ENCODE peak calls at places on chromosome 11, in four cellular contexts. W is mammary epithelial cell, I is tibial nerve, P is epithelial cell of proximal tubule. Y is an unnamed sample.
A peak's percentile ranks its signal among the peaks of the same experiment; 100 is the strongest.

GRCh38 chr11:118379497-118379896 is 20.1 kb downstream of the UBE4A start:
- DNase-seq in I (no peak), P (no peak), W (no peak), Y (no peak)

GRCh38 chr11:74577624-74578396 is 14.6 kb upstream of the POLD3 start:
- DNase-seq in W (no peak), I (no peak), P (no peak), Y (no peak)

GRCh38 chr11:17760102-17761029 is 25.8 kb downstream of the KCNC1 start:
- DNase-seq in W (peak; percentile 26), I (no peak), P (peak; percentile 1), Y (no peak)

GRCh38 chr11:126175261-126175885 is 36.1 kb downstream of the RPUSD4 start:
- DNase-seq in P (no peak), W (peak; percentile 28), I (peak; percentile 48), Y (no peak)

GRCh38 chr11:119933164-119933563 is 204.2 kb upstream of the NECTIN1 start:
- DNase-seq in P (no peak), I (no peak), W (no peak), Y (no peak)

GRCh38 chr11:17171342-17171741 is 36.4 kb downstream of the PIK3C2A start:
- DNase-seq in W (no peak), P (peak; percentile 30), I (no peak), Y (no peak)

GRCh38 chr11:35372565-35373283 is 46.6 kb downstream of the SLC1A2 start:
- DNase-seq in I (no peak), P (no peak), W (no peak), Y (no peak)

GRCh38 chr11:12288212-12288933 is 89.0 kb upstream of the PARVA start:
- DNase-seq in I (peak; percentile 78), P (peak; percentile 44), W (peak; percentile 76), Y (peak; percentile 41)

GRCh38 chr11:3942160-3942955 is 86.9 kb downstream of the STIM1 start:
- DNase-seq in I (no peak), W (no peak), P (no peak), Y (peak; percentile 45)

GRCh38 chr11:8282621-8283509 is 19.2 kb upstream of the LMO1 start:
- DNase-seq in I (no peak), W (no peak), P (no peak), Y (no peak)

GRCh38 chr11:95245038-95245437 is 14.0 kb upstream of the SESN3 start:
- DNase-seq in W (peak; percentile 98), P (peak; percentile 73), I (no peak), Y (no peak)

GRCh38 chr11:114571712-114572111 is 12.0 kb upstream of the NXPE1 start:
- DNase-seq in P (no peak), I (no peak), W (no peak), Y (no peak)

Y was measured in CD8-positive, alpha-beta T cell.